ENCODE peak calls at places on chromosome 13, in four cellular contexts. S is midbrain, B is left ventricle myocardium inferior, P is GM12864. Q is an unnamed sample.

GRCh38 chr13:41756198-41756885 is 204.6 kb downstream of the VWA8 start:
- DNase-seq in B (no peak), P (no peak), S (no peak), Q (no peak)

GRCh38 chr13:52615817-52616216 is 26.4 kb upstream of the HNRNPA1L2 start:
- DNase-seq in S (no peak), B (no peak), P (no peak), Q (no peak)

GRCh38 chr13:108322206-108322824 is 52.8 kb downstream of the TNFSF13B start:
- DNase-seq in P (no peak), B (no peak), S (peak), Q (no peak)

GRCh38 chr13:113145496-113145895 is 13.0 kb upstream of the PROZ start:
- DNase-seq in B (no peak), S (no peak), P (no peak), Q (no peak)

GRCh38 chr13:75705395-75705794 is 69.3 kb downstream of the LMO7 start:
- DNase-seq in B (no peak), S (no peak), P (no peak), Q (no peak)

GRCh38 chr13:25080773-25081172 is 15.2 kb upstream of the PABPC3 start:
- DNase-seq in P (no peak), B (no peak), S (no peak), Q (no peak)

GRCh38 chr13:23377603-23378002 is 55.9 kb downstream of the SACS start:
- DNase-seq in B (no peak), P (no peak), S (no peak), Q (peak)

GRCh38 chr13:110006304-110006703 is 219.9 kb upstream of the IRS2 start:
- DNase-seq in B (no peak), S (no peak), P (no peak), Q (no peak)

GRCh38 chr13:98310485-98311199 is 133.6 kb upstream of the RNF113B start:
- DNase-seq in P (no peak), B (no peak), S (no peak), Q (no peak)

GRCh38 chr13:97719759-97720158 is 233.7 kb upstream of the IPO5 start:
- DNase-seq in B (no peak), S (no peak), P (no peak), Q (no peak)

GRCh38 chr13:19927117-19927734 is 31.3 kb upstream of the ZMYM2 start:
- DNase-seq in P (no peak), S (peak), B (no peak), Q (no peak)

GRCh38 chr13:45473627-45474026 is 8.9 kb downstream of the COG3 start:
- DNase-seq in S (no peak), B (no peak), P (no peak), Q (no peak)

GRCh38 chr13:112170823-112171569 is 104.0 kb downstream of the SOX1 start:
- DNase-seq in P (no peak), B (no peak), S (no peak), Q (no peak)

GRCh38 chr13:77299587-77299986 is 27.3 kb downstream of the MYCBP2 start:
- DNase-seq in B (no peak), S (no peak), P (no peak), Q (no peak)

Q was measured in right cardiac atrium.